ENCODE peak calls at places on chromosomes 3 and 15, in seven cellular contexts. E, C, O, M, X, F and V are unnamed samples.

GRCh38 chr3:52434491-52435115 is 10.3 kb downstream of the SEMA3G start:
- DNase-seq in E (no peak), C (no peak), O (no peak), M (peak), X (no peak), F (no peak), V (no peak)

GRCh38 chr15:80587816-80588456 is 107.2 kb upstream of the ABHD17C start:
- DNase-seq in E (no peak), C (no peak), O (no peak), M (no peak), X (no peak), F (no peak), V (no peak)

GRCh38 chr15:70471517-70471916 is 291.8 kb downstream of the UACA start:
- DNase-seq in E (no peak), C (no peak), O (no peak), M (no peak), X (no peak), F (no peak), V (no peak)

GRCh38 chr3:45610129-45610528 is 15.6 kb downstream of the LIMD1 start:
- DNase-seq in E (no peak), C (no peak), O (no peak), M (no peak), X (no peak), F (no peak), V (no peak)

GRCh38 chr3:51678186-51678585 is 7.1 kb downstream of the TEX264 start:
- DNase-seq in E (no peak), C (no peak), O (no peak), M (no peak), X (no peak), F (no peak), V (no peak)

GRCh38 chr15:40309344-40309862 is 1.7 kb upstream of the PLCB2 start:
- DNase-seq in E (no peak), C (no peak), O (no peak), M (no peak), X (no peak), F (no peak), V (no peak)

GRCh38 chr15:101170568-101171350 is 81.1 kb downstream of the CHSY1 start:
- DNase-seq in E (no peak), C (no peak), O (no peak), M (no peak), X (no peak), F (no peak), V (no peak)

GRCh38 chr3:73206006-73206405 is 144.5 kb downstream of the EBLN2 start:
- DNase-seq in E (no peak), C (no peak), O (no peak), M (peak), X (no peak), F (no peak), V (no peak)

GRCh38 chr3:150870406-150870805 is 34.8 kb downstream of the MINDY4B start:
- DNase-seq in E (no peak), C (no peak), O (no peak), M (no peak), X (no peak), F (no peak), V (no peak)

GRCh38 chr15:62606376-62607164 is 436.0 kb upstream of the TPM1 start:
- DNase-seq in E (no peak), C (peak), O (no peak), M (no peak), X (no peak), F (no peak), V (no peak)

GRCh38 chr3:102189564-102190339 is 245.1 kb upstream of the ZPLD1 start:
- DNase-seq in E (no peak), C (no peak), O (no peak), M (no peak), X (no peak), F (no peak), V (no peak)

GRCh38 chr3:34005886-34006285 is 207.5 kb downstream of the PDCD6IP start:
- DNase-seq in E (no peak), C (no peak), O (no peak), M (no peak), X (no peak), F (no peak), V (no peak)

GRCh38 chr15:50425219-50425618 is 1.0 kb downstream of the USP8 start:
- DNase-seq in E (no peak), C (no peak), O (peak), M (no peak), X (no peak), F (no peak), V (no peak)

GRCh38 chr15:96339662-96340347 is 9.3 kb downstream of the NR2F2 start:
- DNase-seq in E (no peak), C (no peak), O (no peak), M (no peak), X (no peak), F (no peak), V (no peak)

GRCh38 chr3:27360113-27361078 is 8.8 kb downstream of the NEK10 start:
- DNase-seq in E (no peak), C (no peak), O (no peak), M (no peak), X (no peak), F (peak), V (no peak)

GRCh38 chr3:105842449-105842848 is 26.4 kb downstream of the CBLB start:
- DNase-seq in E (no peak), C (no peak), O (no peak), M (no peak), X (no peak), F (no peak), V (no peak)

GRCh38 chr15:42102646-42103235 is 8.4 kb upstream of the PLA2G4D start:
- DNase-seq in E (no peak), C (no peak), O (no peak), M (no peak), X (no peak), F (no peak), V (no peak)

GRCh38 chr15:63856711-63857458 is 23.1 kb upstream of the HERC1 start:
- DNase-seq in E (no peak), C (no peak), O (no peak), M (no peak), X (no peak), F (no peak), V (peak)
- TF ChIP-seq JUND in E (no peak), C (no peak), O (no peak), M (no peak), X (no peak), F (no peak), V (peak)

GRCh38 chr3:146166450-146167222 is 5.7 kb upstream of the PLOD2 start:
- DNase-seq in E (no peak), C (no peak), O (no peak), M (no peak), X (no peak), F (peak), V (no peak)

GRCh38 chr3:146164951-146165350 is 4.0 kb upstream of the PLOD2 start:
- DNase-seq in E (no peak), C (no peak), O (no peak), M (no peak), X (no peak), F (no peak), V (no peak)

GRCh38 chr3:146164506-146164905 is 3.5 kb upstream of the PLOD2 start:
- DNase-seq in E (no peak), C (no peak), O (no peak), M (no peak), X (no peak), F (no peak), V (no peak)

GRCh38 chr3:146165370-146165769 is 4.4 kb upstream of the PLOD2 start:
- DNase-seq in E (no peak), C (no peak), O (no peak), M (no peak), X (no peak), F (no peak), V (no peak)

GRCh38 chr3:146165844-146166243 is 4.9 kb upstream of the PLOD2 start:
- DNase-seq in E (no peak), C (no peak), O (no peak), M (no peak), X (no peak), F (no peak), V (no peak)
- TF ChIP-seq JUND in E (no peak), C (no peak), O (no peak), M (no peak), X (no peak), F (no peak), V (no peak)

GRCh38 chr3:58495101-58495500 is 3.2 kb downstream of the KCTD6 start:
- DNase-seq in E (no peak), C (no peak), O (no peak), M (no peak), X (no peak), F (no peak), V (no peak)
- TF ChIP-seq JUND in E (no peak), C (no peak), O (no peak), M (peak), X (no peak), F (no peak), V (no peak)

GRCh38 chr15:26967719-26968269 is 3.2 kb upstream of the GABRG3 start:
- DNase-seq in E (no peak), C (no peak), O (no peak), M (peak), X (no peak), F (no peak), V (no peak)
- TF ChIP-seq JUND in E (no peak), C (no peak), O (no peak), M (no peak), X (no peak), F (no peak), V (no peak)

DNA sequence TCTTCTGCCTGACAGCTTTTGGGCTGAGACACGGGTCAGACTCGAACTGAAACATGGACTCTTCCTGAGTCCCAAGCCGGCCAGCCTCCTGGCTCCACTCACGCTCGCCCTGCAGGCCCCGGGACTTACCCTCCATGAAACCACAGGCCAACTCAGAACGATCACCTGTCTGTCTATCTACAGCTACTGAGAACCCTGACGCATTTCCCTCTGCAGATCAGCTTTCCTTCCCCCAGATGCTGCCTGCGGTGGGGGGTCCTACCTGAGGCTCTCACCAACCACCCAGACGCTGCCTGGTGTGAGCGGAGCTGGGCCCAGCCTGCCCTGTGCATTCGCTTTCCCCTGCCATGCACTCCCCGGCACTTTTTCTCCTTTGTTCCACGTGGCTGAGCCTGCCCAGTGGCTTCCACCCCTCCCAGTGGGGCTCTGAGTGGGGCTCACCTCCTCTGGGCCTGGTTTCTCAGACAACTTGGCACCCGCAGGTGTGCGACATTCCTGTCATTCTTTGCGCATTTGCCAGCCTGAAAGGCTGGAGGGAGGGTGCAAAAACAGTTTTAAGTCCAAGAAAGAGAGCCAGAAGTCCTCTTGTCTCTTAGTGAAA is 60.2 kb downstream of the PLXNA1 start:
- DNase-seq in E (no peak), C (no peak), O (no peak), M (no peak), X (no peak), F (no peak), V (peak)
- TF ChIP-seq JUND in E (no peak), C (no peak), O (no peak), M (no peak), X (no peak), F (no peak), V (no peak)

GRCh38 chr3:143000525-143000924 is 845 bp upstream of the U2SURP start:
- DNase-seq in E (no peak), C (no peak), O (peak), M (peak), X (no peak), F (peak), V (no peak)
- TF ChIP-seq JUND in E (no peak), C (peak), O (no peak), M (no peak), X (no peak), F (no peak), V (no peak)

GRCh38 chr3:79491029-79491634 is 276.7 kb downstream of the ROBO1 start:
- DNase-seq in E (no peak), C (no peak), O (no peak), M (no peak), X (no peak), F (no peak), V (no peak)
- TF ChIP-seq JUND in E (no peak), C (no peak), O (no peak), M (peak), X (no peak), F (no peak), V (no peak)

DNA sequence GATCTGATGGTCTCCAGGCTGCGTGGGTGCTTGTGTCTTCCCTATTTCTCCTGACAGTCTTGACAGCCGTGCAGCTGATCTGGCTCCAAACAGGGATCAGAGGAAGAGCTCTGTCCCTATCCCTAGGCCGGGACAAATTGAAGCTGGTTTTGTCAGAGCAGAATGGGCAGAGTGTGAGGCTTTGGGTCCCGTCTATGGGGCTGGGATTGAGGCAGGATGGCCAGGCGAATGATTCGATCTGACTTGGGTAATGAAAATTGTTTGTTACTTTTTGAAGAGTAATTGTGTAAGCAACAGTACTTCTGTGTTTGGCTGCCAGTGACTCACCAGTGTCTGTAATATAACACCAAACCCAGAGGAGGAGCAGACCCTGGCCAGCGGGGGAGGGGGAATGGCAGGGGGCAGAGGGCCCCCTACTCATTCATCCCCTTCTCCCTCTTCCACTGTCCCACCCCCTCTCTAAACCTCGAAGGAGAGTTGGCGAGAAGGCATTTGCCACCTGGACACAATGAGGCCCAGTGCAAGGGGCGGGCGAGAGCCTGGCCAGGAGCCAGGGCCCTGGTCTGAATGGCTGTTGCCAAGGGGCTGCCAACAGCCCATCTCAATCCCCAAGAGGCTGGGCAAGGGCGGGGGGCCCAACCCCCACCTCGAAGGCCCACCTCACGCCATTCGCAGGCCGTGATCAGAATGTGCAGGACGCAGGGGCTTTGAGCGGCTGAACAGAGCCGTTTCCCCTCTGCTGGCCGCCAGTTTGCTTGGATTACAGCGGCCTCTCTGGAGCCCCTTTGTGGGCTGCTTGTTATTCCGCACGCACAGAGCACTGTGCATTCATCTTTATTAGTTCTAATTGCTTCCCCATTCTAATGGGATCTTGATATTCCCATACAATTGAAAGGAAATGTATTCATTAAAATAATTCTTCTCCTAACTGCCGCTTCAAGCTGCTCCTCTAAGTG is 5.1 kb upstream of the MAGEF1 start:
- DNase-seq in E (no peak), C (no peak), O (no peak), M (peak), X (no peak), F (peak), V (no peak)
- TF ChIP-seq JUND in E (no peak), C (peak), O (no peak), M (no peak), X (peak), F (no peak), V (no peak)

GRCh38 chr3:35987386-35987785 is 348.1 kb downstream of the ARPP21 start:
- DNase-seq in E (no peak), C (no peak), O (no peak), M (no peak), X (no peak), F (no peak), V (no peak)
- TF ChIP-seq JUND in E (no peak), C (no peak), O (no peak), M (no peak), X (no peak), F (no peak), V (no peak)